ENCODE peak calls at places on chromosomes 2 and 18, in six cellular contexts. M is fibroblast of lung, I is sigmoid colon, L is endothelial cell of umbilical vein, H is IMR-90, Q is fibroblast of pulmonary artery. K is an unnamed sample.
A peak's percentile ranks its signal among the peaks of the same experiment; 100 is the strongest.

GRCh38 chr2:16096962-16097361 is 156.6 kb downstream of the MYCN start:
- DNase-seq in M (no peak), I (no peak), L (no peak), H (no peak), Q (no peak), K (no peak)

GRCh38 chr2:225177098-225177497 is 134.8 kb upstream of the DOCK10 start:
- DNase-seq in M (peak; percentile 18), I (no peak), L (no peak), H (peak; percentile 79), Q (peak; percentile 11), K (peak; percentile 39)

GRCh38 chr2:24304098-24304497 is 56.2 kb downstream of the ITSN2 start:
- DNase-seq in M (peak; percentile 98), I (peak; percentile 93), L (peak; percentile 50), H (peak; percentile 97), Q (peak; percentile 96), K (peak; percentile 71)

GRCh38 chr2:196544906-196545433 is 94.5 kb upstream of the CCDC150 start:
- DNase-seq in M (no peak), I (no peak), L (no peak), H (no peak), Q (no peak), K (no peak)

GRCh38 chr2:143160732-143161707 is 31.8 kb downstream of the ARHGAP15 start:
- DNase-seq in M (no peak), I (no peak), L (no peak), H (no peak), Q (no peak), K (no peak)

GRCh38 chr18:657998-658946 is 819 bp downstream of the TYMS start:
- DNase-seq in M (peak; percentile 85), I (peak; percentile 88), L (peak; percentile 93), H (peak; percentile 84), Q (peak; percentile 88), K (peak; percentile 89)

GRCh38 chr2:219272995-219273394 is 6.2 kb upstream of the DNAJB2 start:
- DNase-seq in M (no peak), I (no peak), L (no peak), H (no peak), Q (no peak), K (no peak)

GRCh38 chr2:157777425-157777824 is 98.7 kb downstream of the ACVR1 start:
- DNase-seq in M (peak; percentile 82), I (no peak), L (peak; percentile 74), H (peak; percentile 69), Q (peak; percentile 78), K (peak; percentile 69)

GRCh38 chr18:33097126-33097525 is 324.3 kb upstream of the KLHL14 start:
- DNase-seq in M (peak; percentile 7), I (no peak), L (no peak), H (no peak), Q (no peak), K (no peak)

GRCh38 chr2:19392191-19392590 is 33.8 kb upstream of the OSR1 start:
- DNase-seq in M (no peak), I (no peak), L (no peak), H (no peak), Q (no peak), K (no peak)

GRCh38 chr2:175401956-175402469 is 220.5 kb upstream of the ATP5MC3 start:
- DNase-seq in M (no peak), I (no peak), L (no peak), H (no peak), Q (no peak), K (no peak)

GRCh38 chr2:18596993-18597392 is 7.6 kb upstream of the NT5C1B start:
- DNase-seq in M (no peak), I (no peak), L (no peak), H (no peak), Q (no peak), K (no peak)

GRCh38 chr18:23752796-23753195 is 63.5 kb downstream of the LAMA3 start:
- DNase-seq in M (no peak), I (no peak), L (no peak), H (no peak), Q (peak; percentile 36), K (no peak)

GRCh38 chr18:49014605-49015267 is 64.0 kb upstream of the SMAD7 start:
- DNase-seq in M (no peak), I (peak; percentile 17), L (no peak), H (no peak), Q (no peak), K (no peak)

GRCh38 chr2:70977605-70978205 is 725 bp upstream of the ANKRD53 start:
- DNase-seq in M (peak; percentile 96), I (peak; percentile 81), L (peak; percentile 35), H (peak; percentile 93), Q (peak; percentile 94), K (peak; percentile 85)
- TF ChIP-seq CTCF in M (no peak), I (no peak), L (no peak), H (no peak), Q (no peak), K (no peak)

GRCh38 chr2:88933980-88934379 is 242.5 kb downstream of the RPIA start:
- DNase-seq in M (no peak), I (no peak), L (peak; percentile 6), H (no peak), Q (no peak), K (no peak)
- TF ChIP-seq CTCF in M (peak; percentile 13), I (no peak), L (no peak), H (no peak), Q (no peak), K (no peak)

GRCh38 chr18:36537289-36537688 is 239.8 kb downstream of the FHOD3 start:
- DNase-seq in M (no peak), I (no peak), L (no peak), H (no peak), Q (no peak), K (no peak)
- TF ChIP-seq CTCF in M (no peak), I (no peak), L (no peak), H (no peak), Q (no peak), K (no peak)

DNA sequence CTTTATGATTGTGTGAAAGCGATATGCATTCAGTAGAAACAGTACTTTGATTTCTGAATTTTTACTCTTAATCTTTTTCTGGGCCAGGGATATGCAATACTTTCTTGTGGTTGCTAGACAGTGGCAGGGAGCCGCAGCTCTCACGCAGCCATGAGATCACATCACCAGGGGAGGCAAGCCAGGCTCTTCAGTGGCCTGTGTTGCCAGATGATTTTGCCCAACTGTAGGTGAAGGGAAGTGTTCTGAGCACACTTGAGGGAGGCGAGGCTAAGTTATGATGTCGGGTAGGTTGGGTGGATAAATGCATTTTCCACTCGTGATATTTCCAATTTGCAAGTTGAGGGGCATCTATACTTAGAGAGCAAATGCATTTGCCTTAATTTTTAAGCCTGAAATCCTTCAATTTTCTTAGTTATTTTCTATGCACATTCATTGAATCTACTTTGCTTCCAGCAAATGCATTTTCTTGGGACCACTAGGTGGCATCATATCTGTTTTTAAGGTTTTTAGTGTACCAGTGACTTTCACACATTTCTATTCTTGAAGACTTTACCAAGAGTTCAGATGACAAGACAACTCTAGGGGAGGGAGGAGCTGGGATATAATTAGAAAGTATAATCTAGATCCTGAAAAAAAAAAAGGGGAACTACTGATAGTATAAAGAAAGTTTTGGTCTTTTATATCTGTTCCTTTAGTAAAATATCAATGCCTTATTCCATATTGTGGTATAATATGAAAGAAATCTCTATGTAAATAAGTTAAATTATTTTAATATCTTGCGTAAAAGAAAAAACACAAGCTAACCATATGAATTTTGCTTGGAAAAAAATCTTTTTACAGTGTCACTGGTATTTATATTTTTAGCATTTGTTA is 643.3 kb downstream of the SOCS6 start:
- DNase-seq in M (peak; percentile 59), I (no peak), L (peak; percentile 63), H (peak; percentile 17), Q (peak; percentile 77), K (peak; percentile 50)
- TF ChIP-seq CTCF in M (peak; percentile 43), I (no peak), L (peak; percentile 45), H (peak; percentile 50), Q (peak; percentile 70), K (peak; percentile 58)

DNA sequence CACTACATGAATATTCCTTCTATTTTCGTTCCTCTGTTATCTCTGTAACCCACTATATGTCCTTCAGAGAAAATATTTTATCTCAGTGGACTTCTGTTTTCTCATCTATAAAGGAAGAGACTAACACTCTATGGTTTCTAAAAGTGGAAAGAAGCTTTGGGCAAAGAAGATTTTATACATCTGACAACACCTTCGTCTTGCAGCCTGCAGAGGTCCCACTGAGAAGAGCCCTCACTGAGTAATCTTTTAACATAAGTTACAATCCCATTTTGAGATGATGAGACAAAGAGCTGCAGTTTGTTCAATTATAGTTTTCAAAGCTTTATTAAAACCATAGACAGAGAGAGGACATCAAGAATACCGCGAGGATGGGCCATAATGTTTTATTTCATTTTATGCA is 28.7 kb downstream of the XIRP2 start:
- DNase-seq in M (peak; percentile 12), I (no peak), L (no peak), H (peak; percentile 7), Q (no peak), K (no peak)
- TF ChIP-seq CTCF in M (no peak), I (no peak), L (no peak), H (peak; percentile 3), Q (no peak), K (no peak)

GRCh38 chr2:207283356-207283755 is 117.6 kb upstream of the KLF7 start:
- DNase-seq in M (no peak), I (peak; percentile 69), L (peak; percentile 77), H (no peak), Q (peak; percentile 42), K (no peak)
- TF ChIP-seq CTCF in M (no peak), I (no peak), L (peak; percentile 16), H (no peak), Q (peak; percentile 32), K (no peak)

K was measured in astrocyte of the spinal cord.